ENCODE peak calls at places on chromosome 7, in eight cellular contexts. Z, E, C, O, F, Y, X and U are unnamed samples.

GRCh38 chr7:104758504-104758903 is 255.5 kb upstream of the KMT2E start:
- DNase-seq in E (no peak), Y (no peak), O (no peak), C (no peak), F (no peak), X (no peak), Z (no peak), U (no peak)

GRCh38 chr7:154881046-154881445 is 121.9 kb downstream of the PAXIP1 start:
- DNase-seq in Y (no peak), C (no peak), O (no peak), E (no peak), Z (no peak), X (no peak), F (no peak), U (no peak)

GRCh38 chr7:98598846-98599615 is 18.1 kb upstream of the NPTX2 start:
- DNase-seq in X (no peak), Z (no peak), E (no peak), C (no peak), Y (no peak), O (no peak), F (no peak), U (no peak)

GRCh38 chr7:94655884-94656657 is at the start of gene SGCE:
- DNase-seq in Y (peak; percentile 82), O (peak; percentile 76), F (no peak), E (peak; percentile 87), C (peak; percentile 61), Z (peak; percentile 18), X (peak; percentile 50), U (no peak)

GRCh38 chr7:45153238-45153637 is 4.4 kb upstream of the RAMP3 start:
- DNase-seq in O (no peak), Y (no peak), C (no peak), X (no peak), E (no peak), F (no peak), Z (no peak), U (no peak)

GRCh38 chr7:22174574-22174953 is 182.4 kb downstream of the RAPGEF5 start:
- DNase-seq in F (no peak), Y (no peak), O (no peak), C (no peak), E (no peak), Z (no peak), X (no peak), U (no peak)

GRCh38 chr7:70762697-70763096 is 369.2 kb upstream of the GALNT17 start:
- DNase-seq in O (no peak), E (no peak), C (no peak), Z (no peak), F (no peak), Y (no peak), X (no peak), U (no peak)

GRCh38 chr7:73885975-73886798 is 25.2 kb downstream of the TMEM270 start:
- DNase-seq in E (peak; percentile 68), Z (no peak), C (peak; percentile 63), X (no peak), O (no peak), F (no peak), Y (peak; percentile 85), U (no peak)

GRCh38 chr7:70571986-70572385 is 560.0 kb upstream of the GALNT17 start:
- DNase-seq in Z (no peak), C (no peak), Y (peak; percentile 67), X (no peak), O (peak; percentile 21), E (no peak), F (no peak), U (no peak)

GRCh38 chr7:24727165-24728120 is 29.8 kb downstream of the GSDME start:
- DNase-seq in Z (no peak), Y (no peak), O (no peak), X (no peak), E (no peak), C (no peak), F (no peak), U (no peak)

GRCh38 chr7:131656980-131657725 is 100.7 kb upstream of the PODXL start:
- DNase-seq in C (no peak), Z (no peak), X (no peak), F (no peak), O (no peak), E (no peak), Y (no peak), U (no peak)

GRCh38 chr7:28086198-28086597 is 94.4 kb downstream of the JAZF1 start:
- DNase-seq in O (no peak), C (no peak), X (no peak), E (no peak), F (no peak), Y (no peak), Z (no peak), U (no peak)

GRCh38 chr7:38179719-38180333 is 1.8 kb downstream of the STARD3NL start:
- DNase-seq in F (no peak), Z (no peak), Y (no peak), E (no peak), O (no peak), X (no peak), C (no peak), U (no peak)

DNA sequence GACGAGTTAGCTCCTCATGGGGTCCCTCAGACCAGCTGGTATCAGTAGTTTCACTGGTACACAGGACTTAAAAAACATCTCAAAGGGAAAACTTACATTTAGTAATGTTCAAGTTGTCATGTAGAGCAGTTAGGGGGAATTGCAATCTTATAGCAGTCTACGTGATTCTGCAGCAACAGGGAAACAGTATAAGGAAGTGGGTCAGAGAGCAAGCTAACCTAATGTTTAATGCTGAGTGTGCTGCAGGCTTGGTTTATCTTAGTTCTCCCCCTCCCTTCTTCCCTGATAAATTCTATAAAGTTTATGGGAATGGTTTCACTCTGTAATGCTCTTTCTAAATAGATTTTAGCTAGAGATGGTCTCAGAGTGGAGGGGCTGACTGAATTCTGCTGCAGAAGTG is 11.3 kb downstream of the SPAM1 start:
- DNase-seq in Y (no peak), Z (no peak), X (no peak), O (no peak), F (no peak), C (no peak), E (no peak), U (no peak)
- H3K4me3 ChIP-seq in Y (no peak overlapping the region), Z (no peak overlapping the region), X (no peak overlapping the region), O (no peak overlapping the region), F (no peak overlapping the region), C (no peak overlapping the region), E (no peak overlapping the region), U (no peak overlapping the region)

DNA sequence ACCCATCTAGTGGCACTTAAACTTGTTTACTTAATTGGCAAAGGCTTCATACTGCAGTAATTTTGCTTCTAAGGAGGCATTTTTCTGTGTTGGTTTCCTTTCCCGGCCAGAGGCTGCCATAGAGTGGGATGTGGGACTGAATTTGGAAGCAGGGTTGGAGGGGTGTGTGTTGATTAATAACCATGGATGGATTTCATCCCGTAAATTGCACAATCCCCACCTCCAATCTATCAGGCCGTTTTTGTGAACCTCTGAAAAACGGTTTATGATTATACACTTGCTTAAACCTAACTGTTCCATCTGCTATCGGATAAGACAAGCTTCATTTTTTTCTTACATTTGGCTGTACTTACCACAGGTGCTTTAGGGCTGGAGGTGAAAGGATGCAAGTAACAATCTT is 1.3 kb downstream of the TMEM60 start:
- DNase-seq in X (no peak), Y (no peak), E (no peak), F (no peak), O (no peak), Z (no peak), C (no peak), U (no peak)
- H3K4me3 ChIP-seq in X (peak overlapping the region; percentile 92), Y (peak overlapping the region; percentile 88), E (peak overlapping the region; percentile 90), F (peak overlapping the region; percentile 93), O (peak overlapping the region; percentile 95), Z (peak overlapping the region; percentile 73), C (peak overlapping the region; percentile 97), U (peak overlapping the region; percentile 91)

DNA sequence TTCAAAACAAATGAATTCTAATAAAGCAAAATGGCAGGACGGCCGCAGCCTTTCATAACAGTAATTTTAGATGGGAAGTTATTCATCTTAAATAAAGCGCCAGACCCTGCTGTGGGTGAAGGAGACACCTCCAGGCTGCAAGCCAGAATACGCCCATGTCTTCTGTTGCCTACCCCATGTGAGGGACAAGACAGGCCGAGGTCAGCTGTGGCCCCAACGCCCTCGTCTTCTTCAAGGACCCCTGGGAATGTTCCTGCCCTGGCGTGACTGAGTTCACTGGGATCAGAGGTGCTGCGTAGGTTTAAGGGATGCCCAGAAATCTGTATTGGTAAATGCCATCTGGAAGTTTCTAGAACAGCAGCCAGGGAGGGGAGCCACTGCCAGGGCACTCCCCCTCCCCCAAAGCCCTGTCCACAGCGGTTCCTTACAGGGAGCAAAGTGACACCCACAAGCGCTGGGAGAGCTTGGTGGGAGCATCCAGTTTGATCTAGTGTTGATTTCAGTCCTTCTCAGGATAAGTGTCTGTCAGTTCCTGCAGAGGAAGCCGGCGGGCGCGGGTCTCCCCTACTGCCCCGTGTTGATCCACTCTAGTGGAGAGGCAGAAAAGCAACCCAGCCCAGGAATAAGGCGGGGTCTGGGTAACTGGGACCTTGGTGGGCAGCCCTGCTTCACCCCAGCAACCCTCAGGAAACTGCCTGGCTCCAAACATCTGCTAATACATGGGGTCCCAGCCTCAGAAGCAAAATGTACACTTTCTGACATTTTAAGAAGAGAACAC is 20.6 kb downstream of the PAPOLB start:
- DNase-seq in Z (no peak), C (no peak), O (no peak), X (no peak), E (no peak), Y (no peak), F (no peak), U (no peak)
- H3K4me3 ChIP-seq in Z (no peak overlapping the region), C (no peak overlapping the region), O (no peak overlapping the region), X (no peak overlapping the region), E (no peak overlapping the region), Y (no peak overlapping the region), F (no peak overlapping the region), U (no peak overlapping the region)

GRCh38 chr7:1938788-1939433 is 268.8 kb downstream of the ELFN1 start:
- DNase-seq in Y (peak; percentile 63), C (no peak), O (no peak), E (no peak), X (no peak), Z (no peak), F (no peak), U (no peak)
- H3K4me3 ChIP-seq in Y (peak overlapping the region; percentile 31), C (no peak overlapping the region), O (no peak overlapping the region), E (no peak overlapping the region), X (no peak overlapping the region), Z (no peak overlapping the region), F (peak overlapping the region; percentile 59), U (no peak overlapping the region)